ENCODE peak calls at places on chromosomes 12 and 14, in five cellular contexts. A is HT-29, Z is AG04449, H is upper lobe of left lung, M is amygdala. X is an unnamed sample.

GRCh38 chr12:46915082-46915481 is 89.3 kb upstream of the SLC38A4 start:
- DNase-seq in H (no peak), M (no peak), A (no peak), Z (peak; percentile 77), X (peak; percentile 12)

GRCh38 chr12:112169086-112169872 is 43.9 kb downstream of the TRAFD1 start:
- DNase-seq in Z (no peak), M (no peak), A (no peak), H (peak; percentile 71), X (no peak)

GRCh38 chr12:119208626-119209061 is 29.9 kb downstream of the HSPB8 start:
- DNase-seq in Z (no peak), H (no peak), M (no peak), A (peak; percentile 47), X (peak; percentile 9)

GRCh38 chr14:101209594-101209993 is 306.1 kb upstream of the RTL1 start:
- DNase-seq in H (no peak), Z (no peak), A (no peak), M (no peak), X (no peak)

GRCh38 chr12:55972045-55972843 is 1.6 kb upstream of the RAB5B start:
- DNase-seq in H (no peak), M (no peak), A (peak; percentile 30), Z (no peak), X (peak; percentile 66)

GRCh38 chr12:3055712-3056467 is 21.3 kb upstream of the TSPAN9 start:
- DNase-seq in A (no peak), Z (no peak), H (no peak), M (no peak), X (no peak)

GRCh38 chr12:43758247-43758727 is 303 bp downstream of the PUS7L start:
- DNase-seq in M (no peak), Z (no peak), H (no peak), A (peak; percentile 62), X (peak; percentile 50)

GRCh38 chr14:60965402-60965801 is 15.5 kb downstream of the TRMT5 start:
- DNase-seq in A (no peak), H (no peak), Z (peak; percentile 61), M (no peak), X (no peak)

GRCh38 chr12:101875112-101875961 is 2.0 kb upstream of the DRAM1 start:
- DNase-seq in A (no peak), Z (no peak), M (no peak), H (no peak), X (no peak)

GRCh38 chr12:15532364-15532977 is 210.2 kb downstream of the PTPRO start:
- DNase-seq in H (no peak), Z (no peak), A (peak; percentile 92), M (no peak), X (peak; percentile 88)

GRCh38 chr14:74591899-74592298 is 20.1 kb downstream of the LTBP2 start:
- DNase-seq in Z (no peak), A (no peak), H (no peak), M (no peak), X (no peak)

GRCh38 chr14:86510503-86510902 is 980.6 kb downstream of the FLRT2 start:
- DNase-seq in A (no peak), M (no peak), Z (no peak), H (no peak), X (no peak)

GRCh38 chr14:63881926-63882325 is 29.1 kb downstream of the SYNE2 start:
- DNase-seq in M (no peak), H (no peak), Z (no peak), A (no peak), X (no peak)

GRCh38 chr12:64946132-64946829 is 121.8 kb downstream of the TBC1D30 start:
- DNase-seq in H (peak; percentile 59), A (no peak), M (peak; percentile 67), Z (no peak), X (no peak)

GRCh38 chr12:61513499-61513898 is 746.7 kb upstream of the USP15 start:
- DNase-seq in H (no peak), M (no peak), Z (no peak), A (no peak), X (no peak)

GRCh38 chr12:49533331-49533730 is 5.5 kb upstream of the KCNH3 start:
- DNase-seq in H (no peak), M (no peak), A (no peak), Z (no peak), X (no peak)